ENCODE peak calls at places on chromosomes 13 and 19, in six cellular contexts. A is hepatocyte, E is GM23338, K is PC-3, C is GM23248, D is neural progenitor cell. Q is an unnamed sample.

GRCh38 chr13:70107498-70108271 is at the start of gene ATXN8OS:
- DNase-seq in A (peak), K (no peak), D (peak), C (no peak), E (peak), Q (no peak)

GRCh38 chr13:112771877-112772538 is 82.2 kb downstream of the ATP11A start:
- DNase-seq in C (no peak), K (no peak), A (no peak), E (no peak), D (no peak), Q (no peak)

GRCh38 chr19:18226956-18227780 is 930 bp upstream of the PDE4C start:
- DNase-seq in D (no peak), E (no peak), A (no peak), C (no peak), K (no peak), Q (no peak)

GRCh38 chr13:114077121-114077937 is 55.1 kb downstream of the RASA3 start:
- DNase-seq in E (no peak), K (no peak), C (no peak), D (no peak), A (no peak), Q (no peak)

GRCh38 chr13:23889598-23890224 is 511 bp upstream of the MIPEP start:
- DNase-seq in E (peak), A (no peak), D (peak), C (peak), K (peak), Q (no peak)

GRCh38 chr19:43798546-43799409 is 3.5 kb downstream of the LYPD5 start:
- DNase-seq in C (peak), K (peak), A (peak), D (peak), E (peak), Q (peak)

GRCh38 chr13:74570834-74571233 is 436.6 kb upstream of the KLF12 start:
- DNase-seq in C (peak), A (no peak), E (no peak), D (no peak), K (no peak), Q (peak)

GRCh38 chr19:10885241-10886169 is 14.2 kb downstream of the CARM1 start:
- DNase-seq in E (peak), K (no peak), A (peak), C (peak), D (peak), Q (no peak)

GRCh38 chr19:17579523-17580244 is 24.2 kb downstream of the COLGALT1 start:
- DNase-seq in D (peak), E (peak), C (peak), A (peak), K (peak), Q (peak)

GRCh38 chr13:74413482-74413881 is 279.3 kb upstream of the KLF12 start:
- DNase-seq in C (no peak), A (no peak), K (no peak), E (no peak), D (no peak), Q (no peak)

GRCh38 chr13:48527955-48528354 is 4.9 kb downstream of the RCBTB2 start:
- DNase-seq in K (no peak), E (no peak), D (no peak), C (no peak), A (no peak), Q (no peak)

GRCh38 chr19:33064778-33065550 is at the start of gene RHPN2:
- DNase-seq in E (peak), A (peak), D (peak), C (peak), K (peak), Q (peak)

GRCh38 chr19:4109626-4109945 is 14.3 kb downstream of the MAP2K2 start:
- DNase-seq in K (no peak), E (no peak), C (no peak), A (no peak), D (no peak), Q (no peak)

GRCh38 chr13:69274231-69274630 is 833.4 kb upstream of the ATXN8OS start:
- DNase-seq in E (no peak), D (no peak), K (peak), A (peak), C (no peak), Q (no peak)

GRCh38 chr13:31201341-31202024 is 1.7 kb downstream of the B3GLCT start:
- DNase-seq in C (peak), A (no peak), D (no peak), E (no peak), K (peak), Q (no peak)

GRCh38 chr13:27918041-27918917 is 1.5 kb upstream of the PDX1 start:
- DNase-seq in K (no peak), D (peak), C (no peak), E (peak), A (no peak), Q (no peak)
- TF ChIP-seq EZH2 in K (no peak), D (peak), C (no peak), E (peak), A (peak), Q (no peak)

GRCh38 chr13:20870829-20871228 is 31.7 kb downstream of the XPO4 start:
- DNase-seq in C (no peak), D (no peak), K (no peak), A (no peak), E (no peak), Q (no peak)

GRCh38 chr13:20867408-20867807 is 35.1 kb downstream of the XPO4 start:
- DNase-seq in K (no peak), D (no peak), E (no peak), A (no peak), C (no peak), Q (no peak)

GRCh38 chr13:20873348-20873747 is 29.2 kb downstream of the XPO4 start:
- DNase-seq in A (no peak), K (peak), E (no peak), D (peak), C (peak), Q (no peak)

DNA sequence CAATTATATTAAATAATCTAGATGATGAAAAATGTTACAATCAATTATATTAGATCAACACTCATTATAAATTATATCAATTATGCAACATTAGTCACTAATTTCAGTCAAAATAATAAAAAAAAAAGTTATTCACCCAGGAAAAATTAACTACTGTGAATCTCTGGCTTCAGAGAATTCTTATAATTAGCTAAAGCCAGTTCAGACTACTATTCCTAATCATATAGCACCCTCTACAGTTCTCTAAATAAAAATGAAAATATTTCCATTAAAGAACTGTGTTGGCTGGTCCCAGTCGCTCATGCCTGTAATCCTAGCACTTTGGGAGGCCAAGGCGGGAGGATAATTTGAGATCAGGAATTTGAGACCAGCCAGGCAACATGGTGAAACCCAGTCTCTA is 33.0 kb downstream of the XPO4 start:
- DNase-seq in C (peak), A (no peak), E (no peak), D (no peak), K (peak), Q (no peak)
- TF ChIP-seq EZH2phosphoT487 in C (no peak), A (no peak), E (no peak), D (no peak), K (no peak), Q (no peak)

DNA sequence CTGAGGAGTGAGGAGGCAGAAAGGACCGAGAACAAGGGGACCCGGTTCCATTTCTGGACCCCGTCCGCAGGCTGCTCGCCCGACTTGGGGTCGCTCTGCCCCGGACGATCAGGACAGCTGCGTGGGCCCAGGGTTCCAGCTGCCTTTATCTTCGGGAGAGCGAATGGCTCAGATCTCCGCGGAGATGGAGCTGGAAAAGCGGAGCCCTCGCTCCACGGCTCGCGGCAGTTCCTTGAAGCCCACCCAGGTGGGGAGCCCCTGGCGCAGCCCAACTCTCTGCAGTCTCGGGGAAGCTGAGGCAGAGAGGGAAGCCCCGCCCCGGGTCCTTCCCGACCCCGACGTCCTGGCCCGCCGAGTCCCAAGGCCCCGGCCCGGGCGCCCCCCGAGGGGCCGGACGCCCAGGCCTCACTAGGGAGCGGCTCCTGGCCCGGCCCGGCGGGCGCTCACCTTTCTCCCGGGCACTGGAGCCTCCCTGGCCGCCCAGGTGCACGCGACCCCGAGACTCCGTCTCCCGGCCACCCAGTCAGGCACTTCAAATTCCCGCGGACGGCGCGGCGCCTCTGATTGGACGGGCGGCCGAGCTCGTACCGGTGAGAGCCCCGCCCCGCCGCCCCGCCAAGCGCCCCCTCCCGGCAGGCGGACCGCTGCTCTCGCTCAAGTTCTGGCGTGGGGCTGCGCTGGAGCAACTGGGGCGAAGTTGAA is 485.7 kb downstream of the UQCRFS1 start:
- DNase-seq in K (no peak), C (peak), D (peak), E (peak), A (no peak), Q (no peak)
- TF ChIP-seq EZH2 in K (no peak), C (no peak), D (no peak), E (no peak), A (no peak), Q (no peak)

GRCh38 chr13:21120191-21120590 is 56.2 kb downstream of the SKA3 start:
- DNase-seq in C (no peak), E (no peak), D (no peak), K (no peak), A (no peak), Q (no peak)

GRCh38 chr13:21130116-21130515 is 46.2 kb downstream of the SKA3 start:
- DNase-seq in E (no peak), C (peak), K (no peak), A (no peak), D (peak), Q (no peak)

GRCh38 chr13:21123956-21124355 is 52.4 kb downstream of the SKA3 start:
- DNase-seq in C (no peak), A (no peak), D (no peak), E (peak), K (no peak), Q (no peak)

GRCh38 chr13:21121616-21122015 is 54.7 kb downstream of the SKA3 start:
- DNase-seq in E (no peak), A (no peak), C (no peak), K (no peak), D (no peak), Q (no peak)

DNA sequence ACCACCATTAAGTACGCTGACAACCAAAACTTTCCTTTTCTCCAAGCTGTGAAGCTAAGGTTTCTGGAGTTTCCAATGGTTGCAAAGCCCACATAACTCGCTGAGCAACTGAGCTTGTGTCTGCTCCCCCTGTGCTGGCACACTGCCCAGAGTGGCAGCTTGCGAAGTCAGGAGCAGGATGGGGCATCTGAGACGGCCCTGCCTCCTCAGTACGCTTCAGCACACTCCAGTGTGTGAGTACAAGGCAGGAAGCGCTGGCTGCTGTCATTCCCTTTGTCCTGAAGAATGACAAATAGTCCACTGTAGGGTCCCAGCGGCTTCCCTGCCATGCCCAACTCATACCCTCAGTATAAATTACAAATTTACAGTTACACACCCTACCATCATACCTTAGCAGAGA is 51.5 kb downstream of the SKA3 start:
- DNase-seq in A (peak), D (peak), K (peak), C (peak), E (peak), Q (no peak)
- TF ChIP-seq EZH2phosphoT487 in A (no peak), D (no peak), K (no peak), C (no peak), E (no peak), Q (no peak)

Q was measured in HCT116.